ENCODE peak calls at places on chromosomes 5 and 9, in five cellular contexts. One of them, this sample, is unnamed.

GRCh38 chr9:135256568-135257354 is 169.3 kb downstream of the OLFM1 start:
- DNase-seq in tibial artery: no peak
- DNase-seq in foreskin keratinocyte: no peak
- DNase-seq in HFFc6: no peak
- DNase-seq in heart left ventricle: no peak
- DNase-seq in this sample: no peak

GRCh38 chr9:6034954-6035353 is 19.5 kb upstream of the RANBP6 start:
- DNase-seq in tibial artery: no peak
- DNase-seq in foreskin keratinocyte: no peak
- DNase-seq in HFFc6: no peak
- DNase-seq in heart left ventricle: no peak
- DNase-seq in this sample: no peak

GRCh38 chr5:124669956-124670671 is 76.3 kb downstream of the ZNF608 start:
- DNase-seq in tibial artery: no peak
- DNase-seq in foreskin keratinocyte: peak
- DNase-seq in HFFc6: peak
- DNase-seq in heart left ventricle: no peak
- DNase-seq in this sample: no peak

GRCh38 chr9:87381050-87381711 is 116.5 kb upstream of the DAPK1 start:
- DNase-seq in tibial artery: no peak
- DNase-seq in foreskin keratinocyte: peak
- DNase-seq in HFFc6: peak
- DNase-seq in heart left ventricle: no peak
- DNase-seq in this sample: no peak

GRCh38 chr5:170297589-170298462 is at the start of gene LCP2:
- DNase-seq in tibial artery: no peak
- DNase-seq in foreskin keratinocyte: peak
- DNase-seq in HFFc6: no peak
- DNase-seq in heart left ventricle: peak
- DNase-seq in this sample: no peak

GRCh38 chr9:117335797-117336435 is 78.9 kb downstream of the ASTN2 start:
- DNase-seq in tibial artery: no peak
- DNase-seq in foreskin keratinocyte: no peak
- DNase-seq in HFFc6: no peak
- DNase-seq in heart left ventricle: no peak
- DNase-seq in this sample: no peak

GRCh38 chr5:72063219-72063819 is 44.0 kb upstream of the MAP1B start:
- DNase-seq in tibial artery: no peak
- DNase-seq in foreskin keratinocyte: peak
- DNase-seq in HFFc6: no peak
- DNase-seq in heart left ventricle: no peak
- DNase-seq in this sample: no peak

GRCh38 chr9:84997472-84997871 is 327.9 kb downstream of the NTRK2 start:
- DNase-seq in tibial artery: no peak
- DNase-seq in foreskin keratinocyte: no peak
- DNase-seq in HFFc6: no peak
- DNase-seq in heart left ventricle: no peak
- DNase-seq in this sample: no peak

GRCh38 chr9:117622347-117622746 is 81.9 kb upstream of the TLR4 start:
- DNase-seq in tibial artery: no peak
- DNase-seq in foreskin keratinocyte: no peak
- DNase-seq in HFFc6: no peak
- DNase-seq in heart left ventricle: no peak
- DNase-seq in this sample: no peak

GRCh38 chr5:18220631-18221030 is 586.4 kb downstream of the TAF11L14 start:
- DNase-seq in tibial artery: no peak
- DNase-seq in foreskin keratinocyte: peak
- DNase-seq in HFFc6: no peak
- DNase-seq in heart left ventricle: no peak
- DNase-seq in this sample: no peak

GRCh38 chr9:99731950-99732349 is 89.7 kb upstream of the NR4A3 start:
- DNase-seq in tibial artery: no peak
- DNase-seq in foreskin keratinocyte: no peak
- DNase-seq in HFFc6: no peak
- DNase-seq in heart left ventricle: no peak
- DNase-seq in this sample: no peak

GRCh38 chr5:1510631-1511030 is 13.1 kb downstream of the LPCAT1 start:
- DNase-seq in tibial artery: peak
- DNase-seq in foreskin keratinocyte: no peak
- DNase-seq in HFFc6: no peak
- DNase-seq in heart left ventricle: peak
- DNase-seq in this sample: peak

GRCh38 chr9:88922091-88922490 is 69.2 kb upstream of the S1PR3 start:
- DNase-seq in tibial artery: no peak
- DNase-seq in foreskin keratinocyte: no peak
- DNase-seq in HFFc6: no peak
- DNase-seq in heart left ventricle: no peak
- DNase-seq in this sample: no peak

GRCh38 chr9:127199001-127199791 is 65.4 kb upstream of the GARNL3 start:
- DNase-seq in tibial artery: peak
- DNase-seq in foreskin keratinocyte: peak
- DNase-seq in HFFc6: peak
- DNase-seq in heart left ventricle: peak
- DNase-seq in this sample: peak

GRCh38 chr5:178434016-178434761 is 156.0 kb downstream of the COL23A1 start:
- DNase-seq in tibial artery: no peak
- DNase-seq in foreskin keratinocyte: no peak
- DNase-seq in HFFc6: no peak
- DNase-seq in heart left ventricle: no peak
- DNase-seq in this sample: peak

GRCh38 chr5:159619826-159620225 is 289.5 kb upstream of the IL12B start:
- DNase-seq in tibial artery: no peak
- DNase-seq in foreskin keratinocyte: no peak
- DNase-seq in HFFc6: no peak
- DNase-seq in heart left ventricle: no peak
- DNase-seq in this sample: no peak

GRCh38 chr5:168747987-168748777 is 169.0 kb upstream of the PANK3 start:
- DNase-seq in tibial artery: peak
- DNase-seq in foreskin keratinocyte: no peak
- DNase-seq in HFFc6: no peak
- DNase-seq in heart left ventricle: peak
- DNase-seq in this sample: no peak

GRCh38 chr5:173055042-173055721 is 970 bp upstream of the CREBRF start:
- DNase-seq in tibial artery: no peak
- DNase-seq in foreskin keratinocyte: no peak
- DNase-seq in HFFc6: no peak
- DNase-seq in heart left ventricle: no peak
- DNase-seq in this sample: no peak

GRCh38 chr5:1551913-1552312 is 28.2 kb upstream of the LPCAT1 start:
- DNase-seq in tibial artery: peak
- DNase-seq in foreskin keratinocyte: no peak
- DNase-seq in HFFc6: no peak
- DNase-seq in heart left ventricle: no peak
- DNase-seq in this sample: peak

GRCh38 chr9:104914458-104914857 is 13.5 kb downstream of the ABCA1 start:
- DNase-seq in tibial artery: no peak
- DNase-seq in foreskin keratinocyte: no peak
- DNase-seq in HFFc6: no peak
- DNase-seq in heart left ventricle: no peak
- DNase-seq in this sample: no peak

GRCh38 chr9:110016340-110016739 is 191.6 kb downstream of the C9orf152 start:
- DNase-seq in tibial artery: no peak
- DNase-seq in foreskin keratinocyte: peak
- DNase-seq in HFFc6: peak
- DNase-seq in heart left ventricle: no peak
- DNase-seq in this sample: no peak

GRCh38 chr5:45799388-45799787 is 103.2 kb upstream of the HCN1 start:
- DNase-seq in tibial artery: no peak
- DNase-seq in foreskin keratinocyte: no peak
- DNase-seq in HFFc6: no peak
- DNase-seq in heart left ventricle: no peak
- DNase-seq in this sample: no peak

GRCh38 chr5:45793638-45794532 is 97.7 kb upstream of the HCN1 start:
- DNase-seq in tibial artery: no peak
- DNase-seq in foreskin keratinocyte: no peak
- DNase-seq in HFFc6: no peak
- DNase-seq in heart left ventricle: no peak
- DNase-seq in this sample: no peak

GRCh38 chr5:45795458-45795857 is 99.3 kb upstream of the HCN1 start:
- DNase-seq in tibial artery: no peak
- DNase-seq in foreskin keratinocyte: no peak
- DNase-seq in HFFc6: no peak
- DNase-seq in heart left ventricle: no peak
- DNase-seq in this sample: no peak

GRCh38 chr5:45800331-45800730 is 104.2 kb upstream of the HCN1 start:
- DNase-seq in tibial artery: no peak
- DNase-seq in foreskin keratinocyte: no peak
- DNase-seq in HFFc6: no peak
- DNase-seq in heart left ventricle: no peak
- DNase-seq in this sample: no peak

GRCh38 chr5:45796959-45797553 is 100.9 kb upstream of the HCN1 start:
- DNase-seq in tibial artery: no peak
- DNase-seq in foreskin keratinocyte: no peak
- DNase-seq in HFFc6: no peak
- DNase-seq in heart left ventricle: no peak
- DNase-seq in this sample: no peak
- TF ChIP-seq CTCF in tibial artery: no peak
- TF ChIP-seq CTCF in foreskin keratinocyte: peak
- TF ChIP-seq CTCF in HFFc6: peak
- TF ChIP-seq CTCF in heart left ventricle: no peak
- TF ChIP-seq CTCF in this sample: no peak

DNA sequence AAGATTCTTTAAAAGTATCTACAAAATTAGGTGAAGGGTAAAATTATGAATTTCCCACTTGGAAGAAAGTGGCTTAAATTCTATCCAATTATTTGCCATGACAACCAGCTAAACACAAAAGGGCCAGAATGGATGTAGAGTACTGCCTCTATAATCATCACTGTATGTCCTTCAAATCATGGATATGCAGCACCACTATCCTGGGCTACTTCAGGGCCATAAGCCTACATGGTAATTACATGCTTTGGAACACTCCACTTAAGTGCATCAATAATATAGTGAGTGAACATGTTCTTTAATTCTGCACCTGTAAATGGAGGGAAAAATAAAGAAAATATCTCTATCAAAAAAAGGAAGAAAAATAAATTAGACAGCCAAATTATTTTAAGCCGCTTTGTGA is 575.2 kb downstream of the ISL1 start:
- DNase-seq in tibial artery: no peak
- DNase-seq in foreskin keratinocyte: no peak
- DNase-seq in HFFc6: no peak
- DNase-seq in heart left ventricle: no peak
- DNase-seq in this sample: no peak
- TF ChIP-seq CTCF in tibial artery: no peak
- TF ChIP-seq CTCF in foreskin keratinocyte: no peak
- TF ChIP-seq CTCF in HFFc6: no peak
- TF ChIP-seq CTCF in heart left ventricle: no peak
- TF ChIP-seq CTCF in this sample: no peak

GRCh38 chr5:116546033-116546742 is 28.4 kb downstream of the SEMA6A start:
- DNase-seq in tibial artery: no peak
- DNase-seq in foreskin keratinocyte: no peak
- DNase-seq in HFFc6: no peak
- DNase-seq in heart left ventricle: no peak
- DNase-seq in this sample: no peak

GRCh38 chr5:116546743-116547124 is 27.9 kb downstream of the SEMA6A start:
- DNase-seq in tibial artery: no peak
- DNase-seq in foreskin keratinocyte: no peak
- DNase-seq in HFFc6: no peak
- DNase-seq in heart left ventricle: no peak
- DNase-seq in this sample: no peak

GRCh38 chr5:116543501-116543900 is 31.1 kb downstream of the SEMA6A start:
- DNase-seq in tibial artery: no peak
- DNase-seq in foreskin keratinocyte: peak
- DNase-seq in HFFc6: no peak
- DNase-seq in heart left ventricle: no peak
- DNase-seq in this sample: no peak

GRCh38 chr5:116542619-116543018 is 32.0 kb downstream of the SEMA6A start:
- DNase-seq in tibial artery: no peak
- DNase-seq in foreskin keratinocyte: no peak
- DNase-seq in HFFc6: no peak
- DNase-seq in heart left ventricle: no peak
- DNase-seq in this sample: no peak

GRCh38 chr5:116544542-116545241 is 29.9 kb downstream of the SEMA6A start:
- DNase-seq in tibial artery: no peak
- DNase-seq in foreskin keratinocyte: no peak
- DNase-seq in HFFc6: no peak
- DNase-seq in heart left ventricle: no peak
- DNase-seq in this sample: no peak
- TF ChIP-seq CTCF in tibial artery: no peak
- TF ChIP-seq CTCF in foreskin keratinocyte: no peak
- TF ChIP-seq CTCF in HFFc6: no peak
- TF ChIP-seq CTCF in heart left ventricle: no peak
- TF ChIP-seq CTCF in this sample: no peak

GRCh38 chr9:16133556-16134227 is 580.8 kb downstream of the CCDC171 start:
- DNase-seq in tibial artery: peak
- DNase-seq in foreskin keratinocyte: peak
- DNase-seq in HFFc6: peak
- DNase-seq in heart left ventricle: no peak
- DNase-seq in this sample: no peak
- TF ChIP-seq CTCF in tibial artery: peak
- TF ChIP-seq CTCF in foreskin keratinocyte: peak
- TF ChIP-seq CTCF in HFFc6: peak
- TF ChIP-seq CTCF in heart left ventricle: peak
- TF ChIP-seq CTCF in this sample: peak

GRCh38 chr9:2662496-2662895 is 40.9 kb downstream of the VLDLR start:
- DNase-seq in tibial artery: no peak
- DNase-seq in foreskin keratinocyte: no peak
- DNase-seq in HFFc6: peak
- DNase-seq in heart left ventricle: no peak
- DNase-seq in this sample: no peak
- TF ChIP-seq CTCF in tibial artery: no peak
- TF ChIP-seq CTCF in foreskin keratinocyte: peak
- TF ChIP-seq CTCF in HFFc6: peak
- TF ChIP-seq CTCF in heart left ventricle: no peak
- TF ChIP-seq CTCF in this sample: peak

This sample was measured in osteocyte.